ENCODE peak calls at places on chromosomes 2 and 18, in six cellular contexts. One of them, this sample, is unnamed.

GRCh38 chr2:24181849-24182248 is 7.0 kb downstream of the FAM228A start:
- DNase-seq in AG09309: no peak
- DNase-seq in astrocyte of the spinal cord: no peak
- DNase-seq in adrenal gland: no peak
- DNase-seq in uterus: no peak
- DNase-seq in OCI-LY7: no peak
- DNase-seq in this sample: peak

GRCh38 chr2:120429586-120430500 is 83.9 kb downstream of the INHBB start:
- DNase-seq in AG09309: no peak
- DNase-seq in astrocyte of the spinal cord: no peak
- DNase-seq in adrenal gland: peak
- DNase-seq in uterus: no peak
- DNase-seq in OCI-LY7: no peak
- DNase-seq in this sample: no peak

GRCh38 chr2:85787981-85788340 is 34.2 kb downstream of the ATOH8 start:
- DNase-seq in AG09309: no peak
- DNase-seq in astrocyte of the spinal cord: no peak
- DNase-seq in adrenal gland: no peak
- DNase-seq in uterus: no peak
- DNase-seq in OCI-LY7: no peak
- DNase-seq in this sample: no peak

GRCh38 chr2:157438907-157439791 is 4.7 kb downstream of the CYTIP start:
- DNase-seq in AG09309: peak
- DNase-seq in astrocyte of the spinal cord: no peak
- DNase-seq in adrenal gland: no peak
- DNase-seq in uterus: no peak
- DNase-seq in OCI-LY7: peak
- DNase-seq in this sample: no peak

GRCh38 chr2:240881913-240882312 is 13.3 kb downstream of the AGXT start:
- DNase-seq in AG09309: no peak
- DNase-seq in astrocyte of the spinal cord: no peak
- DNase-seq in adrenal gland: no peak
- DNase-seq in uterus: no peak
- DNase-seq in OCI-LY7: no peak
- DNase-seq in this sample: no peak

GRCh38 chr2:240993446-240994160 is 4.8 kb upstream of the SNED1 start:
- DNase-seq in AG09309: no peak
- DNase-seq in astrocyte of the spinal cord: no peak
- DNase-seq in adrenal gland: no peak
- DNase-seq in uterus: peak
- DNase-seq in OCI-LY7: no peak
- DNase-seq in this sample: no peak

GRCh38 chr18:58392336-58393000 is 236.4 kb downstream of the ALPK2 start:
- DNase-seq in AG09309: peak
- DNase-seq in astrocyte of the spinal cord: peak
- DNase-seq in adrenal gland: no peak
- DNase-seq in uterus: peak
- DNase-seq in OCI-LY7: no peak
- DNase-seq in this sample: no peak

GRCh38 chr18:50158866-50159653 is 35.9 kb downstream of the MYO5B start:
- DNase-seq in AG09309: no peak
- DNase-seq in astrocyte of the spinal cord: no peak
- DNase-seq in adrenal gland: no peak
- DNase-seq in uterus: no peak
- DNase-seq in OCI-LY7: no peak
- DNase-seq in this sample: peak

GRCh38 chr2:70471129-70471528 is 82.5 kb downstream of the TGFA start:
- DNase-seq in AG09309: no peak
- DNase-seq in astrocyte of the spinal cord: no peak
- DNase-seq in adrenal gland: no peak
- DNase-seq in uterus: no peak
- DNase-seq in OCI-LY7: no peak
- DNase-seq in this sample: no peak

GRCh38 chr2:106307860-106308259 is 113.8 kb upstream of the UXS1 start:
- DNase-seq in AG09309: no peak
- DNase-seq in astrocyte of the spinal cord: no peak
- DNase-seq in adrenal gland: no peak
- DNase-seq in uterus: no peak
- DNase-seq in OCI-LY7: no peak
- DNase-seq in this sample: no peak

GRCh38 chr2:96163768-96164429 is 18.7 kb upstream of the DUSP2 start:
- DNase-seq in AG09309: no peak
- DNase-seq in astrocyte of the spinal cord: no peak
- DNase-seq in adrenal gland: no peak
- DNase-seq in uterus: no peak
- DNase-seq in OCI-LY7: peak
- DNase-seq in this sample: no peak

GRCh38 chr2:219823566-219823965 is 196.1 kb downstream of the SLC4A3 start:
- DNase-seq in AG09309: no peak
- DNase-seq in astrocyte of the spinal cord: no peak
- DNase-seq in adrenal gland: no peak
- DNase-seq in uterus: no peak
- DNase-seq in OCI-LY7: no peak
- DNase-seq in this sample: no peak

GRCh38 chr2:12896283-12897014 is 179.7 kb downstream of the TRIB2 start:
- DNase-seq in AG09309: no peak
- DNase-seq in astrocyte of the spinal cord: no peak
- DNase-seq in adrenal gland: no peak
- DNase-seq in uterus: no peak
- DNase-seq in OCI-LY7: no peak
- DNase-seq in this sample: no peak

GRCh38 chr2:161946489-161947107 is 127.4 kb downstream of the DPP4 start:
- DNase-seq in AG09309: no peak
- DNase-seq in astrocyte of the spinal cord: peak
- DNase-seq in adrenal gland: no peak
- DNase-seq in uterus: no peak
- DNase-seq in OCI-LY7: peak
- DNase-seq in this sample: peak

GRCh38 chr2:159128191-159128590 is 158.3 kb downstream of the WDSUB1 start:
- DNase-seq in AG09309: no peak
- DNase-seq in astrocyte of the spinal cord: no peak
- DNase-seq in adrenal gland: no peak
- DNase-seq in uterus: no peak
- DNase-seq in OCI-LY7: no peak
- DNase-seq in this sample: no peak

GRCh38 chr2:21452263-21452662 is 328.5 kb downstream of the TDRD15 start:
- DNase-seq in AG09309: no peak
- DNase-seq in astrocyte of the spinal cord: no peak
- DNase-seq in adrenal gland: no peak
- DNase-seq in uterus: no peak
- DNase-seq in OCI-LY7: no peak
- DNase-seq in this sample: no peak

GRCh38 chr2:152055366-152056108 is 43.3 kb downstream of the CACNB4 start:
- DNase-seq in AG09309: no peak
- DNase-seq in astrocyte of the spinal cord: peak
- DNase-seq in adrenal gland: no peak
- DNase-seq in uterus: no peak
- DNase-seq in OCI-LY7: no peak
- DNase-seq in this sample: peak

GRCh38 chr2:194346189-194346588 is 1310.8 kb upstream of the SLC39A10 start:
- DNase-seq in AG09309: no peak
- DNase-seq in astrocyte of the spinal cord: no peak
- DNase-seq in adrenal gland: no peak
- DNase-seq in uterus: no peak
- DNase-seq in OCI-LY7: no peak
- DNase-seq in this sample: no peak

GRCh38 chr2:179646862-179647261 is 214.6 kb downstream of the ZNF385B start:
- DNase-seq in AG09309: no peak
- DNase-seq in astrocyte of the spinal cord: no peak
- DNase-seq in adrenal gland: no peak
- DNase-seq in uterus: no peak
- DNase-seq in OCI-LY7: no peak
- DNase-seq in this sample: no peak

GRCh38 chr2:118168606-118169005 is 80.3 kb downstream of the INSIG2 start:
- DNase-seq in AG09309: no peak
- DNase-seq in astrocyte of the spinal cord: no peak
- DNase-seq in adrenal gland: no peak
- DNase-seq in uterus: no peak
- DNase-seq in OCI-LY7: no peak
- DNase-seq in this sample: peak

GRCh38 chr2:178309541-178309940 is 115.2 kb downstream of the OSBPL6 start:
- DNase-seq in AG09309: no peak
- DNase-seq in astrocyte of the spinal cord: no peak
- DNase-seq in adrenal gland: no peak
- DNase-seq in uterus: no peak
- DNase-seq in OCI-LY7: no peak
- DNase-seq in this sample: peak

GRCh38 chr18:38487521-38487920 is 921.9 kb upstream of the CELF4 start:
- DNase-seq in AG09309: no peak
- DNase-seq in astrocyte of the spinal cord: no peak
- DNase-seq in adrenal gland: no peak
- DNase-seq in uterus: no peak
- DNase-seq in OCI-LY7: no peak
- DNase-seq in this sample: no peak

GRCh38 chr2:100941646-100942240 is 60.3 kb upstream of the RPL31 start:
- DNase-seq in AG09309: no peak
- DNase-seq in astrocyte of the spinal cord: peak
- DNase-seq in adrenal gland: peak
- DNase-seq in uterus: no peak
- DNase-seq in OCI-LY7: no peak
- DNase-seq in this sample: peak

GRCh38 chr2:120227111-120227991 is 4.2 kb upstream of the TMEM185B start:
- DNase-seq in AG09309: no peak
- DNase-seq in astrocyte of the spinal cord: no peak
- DNase-seq in adrenal gland: peak
- DNase-seq in uterus: no peak
- DNase-seq in OCI-LY7: peak
- DNase-seq in this sample: peak

GRCh38 chr2:171327043-171327496 is 106.7 kb downstream of the METTL8 start:
- DNase-seq in AG09309: no peak
- DNase-seq in astrocyte of the spinal cord: peak
- DNase-seq in adrenal gland: no peak
- DNase-seq in uterus: no peak
- DNase-seq in OCI-LY7: no peak
- DNase-seq in this sample: no peak

GRCh38 chr2:224369028-224369632 is 32.8 kb downstream of the FAM124B start:
- DNase-seq in AG09309: no peak
- DNase-seq in astrocyte of the spinal cord: peak
- DNase-seq in adrenal gland: no peak
- DNase-seq in uterus: no peak
- DNase-seq in OCI-LY7: peak
- DNase-seq in this sample: peak

DNA sequence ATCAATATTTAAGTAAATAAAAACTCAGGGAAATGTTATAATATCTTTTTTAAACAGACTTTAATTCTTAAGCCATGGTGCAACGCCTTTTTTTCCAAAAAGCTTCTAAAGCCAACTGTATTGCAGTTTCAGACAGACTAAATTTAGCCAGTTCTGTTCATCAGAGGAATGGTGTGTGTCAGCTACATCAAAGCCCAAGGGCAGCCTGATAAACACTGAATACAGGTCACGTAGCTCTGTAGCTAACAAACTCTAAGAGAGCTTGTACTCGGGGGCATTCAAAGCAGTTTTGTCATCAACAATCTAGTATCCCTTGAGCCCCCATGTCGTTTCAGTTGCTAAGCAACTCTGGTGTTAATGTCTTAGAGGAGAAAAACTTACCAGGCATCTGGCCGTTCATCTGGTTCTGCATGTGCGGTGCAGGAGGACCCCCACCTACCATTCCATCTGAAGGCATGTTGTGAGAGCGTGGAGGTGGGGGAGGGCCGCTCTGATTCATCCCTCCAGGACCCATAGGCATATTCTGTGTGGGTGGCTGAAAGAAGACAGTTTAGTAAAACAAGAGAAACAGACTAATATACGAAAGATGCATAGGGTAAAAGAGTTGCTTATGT is 33.1 kb downstream of the SS18 start:
- DNase-seq in AG09309: no peak
- DNase-seq in astrocyte of the spinal cord: peak
- DNase-seq in adrenal gland: peak
- DNase-seq in uterus: no peak
- DNase-seq in OCI-LY7: no peak
- DNase-seq in this sample: no peak
- H3K4me3 ChIP-seq in AG09309: no peak
- H3K4me3 ChIP-seq in astrocyte of the spinal cord: no peak
- H3K4me3 ChIP-seq in adrenal gland: peak
- H3K4me3 ChIP-seq in uterus: no peak
- H3K4me3 ChIP-seq in OCI-LY7: no peak
- H3K4me3 ChIP-seq in this sample: no peak

GRCh38 chr18:24600076-24600654 is 139.7 kb downstream of the HRH4 start:
- DNase-seq in AG09309: peak
- DNase-seq in astrocyte of the spinal cord: peak
- DNase-seq in adrenal gland: no peak
- DNase-seq in uterus: no peak
- DNase-seq in OCI-LY7: peak
- DNase-seq in this sample: peak
- TF ChIP-seq CTCF in AG09309: peak
- TF ChIP-seq CTCF in astrocyte of the spinal cord: peak
- TF ChIP-seq CTCF in adrenal gland: peak
- TF ChIP-seq CTCF in uterus: peak
- TF ChIP-seq CTCF in OCI-LY7: peak
- TF ChIP-seq CTCF in this sample: peak

DNA sequence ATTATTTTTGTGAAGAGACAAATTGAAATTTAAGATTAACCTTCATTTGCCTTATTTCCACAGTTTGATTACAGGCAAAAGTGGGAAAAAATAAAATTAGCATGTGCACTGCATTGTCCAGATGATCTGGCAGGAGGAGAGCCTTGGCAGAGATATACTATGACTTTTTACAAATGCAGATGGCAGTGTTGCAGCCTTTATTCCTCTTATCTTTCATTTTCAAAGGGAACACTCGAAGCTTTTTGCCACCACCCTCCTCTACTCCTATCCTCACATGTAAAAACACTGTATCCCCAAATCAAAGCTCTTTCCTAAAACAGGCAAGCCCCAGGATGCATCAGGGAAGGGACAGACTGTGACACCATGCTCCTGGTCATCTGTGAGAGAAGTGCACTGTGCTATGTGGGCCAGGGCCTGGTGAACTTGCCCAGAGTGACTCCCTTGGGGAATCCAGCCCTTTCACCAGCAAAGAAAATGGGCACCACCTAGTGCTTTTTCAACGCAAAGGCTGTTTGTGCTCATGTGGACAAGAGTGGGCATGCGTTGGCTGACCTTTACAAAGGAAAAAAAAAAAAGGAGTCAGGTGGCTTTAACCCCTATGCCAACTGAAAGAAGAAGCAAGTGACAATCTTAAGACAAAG is 74.7 kb upstream of the ETAA1 start:
- DNase-seq in AG09309: no peak
- DNase-seq in astrocyte of the spinal cord: peak
- DNase-seq in adrenal gland: peak
- DNase-seq in uterus: peak
- DNase-seq in OCI-LY7: no peak
- DNase-seq in this sample: peak
- H3K4me3 ChIP-seq in AG09309: no peak
- H3K4me3 ChIP-seq in astrocyte of the spinal cord: no peak
- H3K4me3 ChIP-seq in adrenal gland: no peak
- H3K4me3 ChIP-seq in uterus: no peak
- H3K4me3 ChIP-seq in OCI-LY7: no peak
- H3K4me3 ChIP-seq in this sample: no peak

DNA sequence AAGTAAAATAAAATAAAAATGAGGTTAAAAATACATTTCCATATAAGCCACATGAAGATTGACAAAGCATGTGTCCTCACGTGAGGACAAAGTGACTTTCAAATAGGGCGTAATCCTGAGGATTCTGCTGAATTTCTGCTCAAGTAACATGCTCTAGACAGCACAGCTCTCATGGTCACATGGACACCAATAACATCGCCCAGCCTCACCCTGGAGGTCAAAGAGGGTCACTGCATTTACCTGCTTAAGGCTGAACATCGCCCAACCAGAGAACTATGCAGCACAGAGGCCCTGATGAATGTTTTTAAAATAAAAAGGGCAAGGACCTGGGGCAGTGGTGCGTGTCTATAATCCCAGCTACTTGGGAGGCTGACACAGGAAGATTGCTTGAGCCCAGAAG is 30.2 kb downstream of the TGFBRAP1 start:
- DNase-seq in AG09309: no peak
- DNase-seq in astrocyte of the spinal cord: no peak
- DNase-seq in adrenal gland: no peak
- DNase-seq in uterus: no peak
- DNase-seq in OCI-LY7: peak
- DNase-seq in this sample: no peak
- TF ChIP-seq CTCF in AG09309: no peak
- TF ChIP-seq CTCF in astrocyte of the spinal cord: no peak
- TF ChIP-seq CTCF in adrenal gland: no peak
- TF ChIP-seq CTCF in uterus: no peak
- TF ChIP-seq CTCF in OCI-LY7: peak
- TF ChIP-seq CTCF in this sample: peak